ENCODE peak calls at places on chromosomes 7 and 10, in four cellular contexts. One of them, this sample, is unnamed.
A peak's percentile ranks its signal among the peaks of the same experiment; 100 is the strongest.

GRCh38 chr10:109239371-109239770 is 683.9 kb downstream of the XPNPEP1 start:
- DNase-seq in uterus: no peak
- DNase-seq in thoracic aorta: no peak
- DNase-seq in astrocyte of the spinal cord: no peak
- DNase-seq in this sample: no peak

GRCh38 chr10:97534746-97535367 is 36.1 kb downstream of the UBTD1 start:
- DNase-seq in thoracic aorta: no peak
- DNase-seq in uterus: no peak
- DNase-seq in astrocyte of the spinal cord: no peak
- DNase-seq in this sample: peak; percentile 38

GRCh38 chr10:75408911-75409885 is 7.6 kb upstream of the ZNF503 start:
- DNase-seq in astrocyte of the spinal cord: peak; percentile 36
- DNase-seq in thoracic aorta: no peak
- DNase-seq in uterus: peak; percentile 82
- DNase-seq in this sample: peak; percentile 34

GRCh38 chr10:54559498-54559897 is 241.5 kb downstream of the PCDH15 start:
- DNase-seq in uterus: no peak
- DNase-seq in thoracic aorta: no peak
- DNase-seq in astrocyte of the spinal cord: peak; percentile 77
- DNase-seq in this sample: peak; percentile 38

GRCh38 chr7:37921340-37921805 is 933 bp downstream of the EPDR1 start:
- DNase-seq in thoracic aorta: no peak
- DNase-seq in astrocyte of the spinal cord: peak; percentile 71
- DNase-seq in uterus: peak; percentile 46
- DNase-seq in this sample: peak; percentile 43

GRCh38 chr10:17228081-17229015 is at the start of gene VIM:
- DNase-seq in thoracic aorta: peak; percentile 89
- DNase-seq in uterus: peak; percentile 92
- DNase-seq in astrocyte of the spinal cord: peak; percentile 99
- DNase-seq in this sample: peak; percentile 98

GRCh38 chr10:132397036-132397541 is at the start of gene PWWP2B:
- DNase-seq in uterus: peak; percentile 64
- DNase-seq in astrocyte of the spinal cord: no peak
- DNase-seq in thoracic aorta: no peak
- DNase-seq in this sample: no peak

GRCh38 chr7:99143522-99143852 is 421 bp downstream of the SMURF1 start:
- DNase-seq in uterus: no peak
- DNase-seq in thoracic aorta: no peak
- DNase-seq in astrocyte of the spinal cord: no peak
- DNase-seq in this sample: no peak

GRCh38 chr7:33854951-33855350 is 50.4 kb upstream of the BMPER start:
- DNase-seq in thoracic aorta: no peak
- DNase-seq in uterus: no peak
- DNase-seq in astrocyte of the spinal cord: peak; percentile 81
- DNase-seq in this sample: peak; percentile 86

GRCh38 chr7:129163875-129164544 is 19.5 kb downstream of the TSPAN33 start:
- DNase-seq in uterus: no peak
- DNase-seq in astrocyte of the spinal cord: peak; percentile 69
- DNase-seq in thoracic aorta: no peak
- DNase-seq in this sample: peak; percentile 73

GRCh38 chr10:81570349-81570748 is 304.6 kb upstream of the NRG3 start:
- DNase-seq in astrocyte of the spinal cord: no peak
- DNase-seq in uterus: no peak
- DNase-seq in thoracic aorta: no peak
- DNase-seq in this sample: no peak

GRCh38 chr7:92244803-92245486 is 769 bp downstream of the KRIT1 start:
- DNase-seq in astrocyte of the spinal cord: peak; percentile 8
- DNase-seq in thoracic aorta: no peak
- DNase-seq in uterus: no peak
- DNase-seq in this sample: peak; percentile 27

GRCh38 chr7:93715234-93715633 is 140.7 kb upstream of the CALCR start:
- DNase-seq in thoracic aorta: no peak
- DNase-seq in astrocyte of the spinal cord: peak; percentile 46
- DNase-seq in uterus: peak; percentile 32
- DNase-seq in this sample: peak; percentile 63

GRCh38 chr10:60114765-60115586 is 208.6 kb upstream of the CCDC6 start:
- DNase-seq in uterus: no peak
- DNase-seq in astrocyte of the spinal cord: peak; percentile 81
- DNase-seq in thoracic aorta: no peak
- DNase-seq in this sample: peak; percentile 82

GRCh38 chr7:23333671-23334246 is 34.6 kb downstream of the MALSU1 start:
- DNase-seq in uterus: peak; percentile 37
- DNase-seq in thoracic aorta: no peak
- DNase-seq in astrocyte of the spinal cord: peak; percentile 94
- DNase-seq in this sample: peak; percentile 99

GRCh38 chr7:32335107-32335506 is 155.1 kb downstream of the LSM5 start:
- DNase-seq in uterus: no peak
- DNase-seq in thoracic aorta: no peak
- DNase-seq in astrocyte of the spinal cord: no peak
- DNase-seq in this sample: peak; percentile 37

GRCh38 chr7:143407296-143408246 is 1.1 kb downstream of the EPHA1 start:
- DNase-seq in uterus: no peak
- DNase-seq in astrocyte of the spinal cord: no peak
- DNase-seq in thoracic aorta: no peak
- DNase-seq in this sample: no peak

GRCh38 chr7:76149847-76150691 is 51.6 kb upstream of the SRRM3 start:
- DNase-seq in astrocyte of the spinal cord: no peak
- DNase-seq in uterus: no peak
- DNase-seq in thoracic aorta: no peak
- DNase-seq in this sample: no peak

GRCh38 chr10:129104266-129105045 is 362.6 kb upstream of the MGMT start:
- DNase-seq in uterus: no peak
- DNase-seq in astrocyte of the spinal cord: peak; percentile 27
- DNase-seq in thoracic aorta: no peak
- DNase-seq in this sample: peak; percentile 22

GRCh38 chr7:114922151-114922651 is 307 bp downstream of the MDFIC start:
- DNase-seq in uterus: peak; percentile 72
- DNase-seq in astrocyte of the spinal cord: peak; percentile 50
- DNase-seq in thoracic aorta: no peak
- DNase-seq in this sample: peak; percentile 61

GRCh38 chr7:5064391-5065106 is 18.9 kb downstream of the RBAK start:
- DNase-seq in thoracic aorta: no peak
- DNase-seq in astrocyte of the spinal cord: peak; percentile 30
- DNase-seq in uterus: no peak
- DNase-seq in this sample: peak; percentile 32

GRCh38 chr7:144256112-144256511 is 8.5 kb downstream of the OR2A7 start:
- DNase-seq in uterus: no peak
- DNase-seq in astrocyte of the spinal cord: no peak
- DNase-seq in thoracic aorta: no peak
- DNase-seq in this sample: peak; percentile 51

GRCh38 chr10:98430427-98430826 is 15.4 kb upstream of the PYROXD2 start:
- DNase-seq in uterus: no peak
- DNase-seq in astrocyte of the spinal cord: no peak
- DNase-seq in thoracic aorta: no peak
- DNase-seq in this sample: no peak

GRCh38 chr7:96009162-96009561 is 236.8 kb downstream of the DYNC1I1 start:
- DNase-seq in thoracic aorta: no peak
- DNase-seq in astrocyte of the spinal cord: no peak
- DNase-seq in uterus: no peak
- DNase-seq in this sample: no peak

GRCh38 chr10:120736377-120736776 is 114.8 kb upstream of the WDR11 start:
- DNase-seq in astrocyte of the spinal cord: no peak
- DNase-seq in thoracic aorta: no peak
- DNase-seq in uterus: no peak
- DNase-seq in this sample: no peak

GRCh38 chr10:120734476-120735078 is 116.6 kb upstream of the WDR11 start:
- DNase-seq in astrocyte of the spinal cord: no peak
- DNase-seq in thoracic aorta: no peak
- DNase-seq in uterus: no peak
- DNase-seq in this sample: no peak

GRCh38 chr10:120738658-120739057 is 112.5 kb upstream of the WDR11 start:
- DNase-seq in thoracic aorta: no peak
- DNase-seq in uterus: no peak
- DNase-seq in astrocyte of the spinal cord: no peak
- DNase-seq in this sample: no peak

GRCh38 chr10:120735315-120735714 is 115.8 kb upstream of the WDR11 start:
- DNase-seq in astrocyte of the spinal cord: no peak
- DNase-seq in uterus: no peak
- DNase-seq in thoracic aorta: no peak
- DNase-seq in this sample: no peak

DNA sequence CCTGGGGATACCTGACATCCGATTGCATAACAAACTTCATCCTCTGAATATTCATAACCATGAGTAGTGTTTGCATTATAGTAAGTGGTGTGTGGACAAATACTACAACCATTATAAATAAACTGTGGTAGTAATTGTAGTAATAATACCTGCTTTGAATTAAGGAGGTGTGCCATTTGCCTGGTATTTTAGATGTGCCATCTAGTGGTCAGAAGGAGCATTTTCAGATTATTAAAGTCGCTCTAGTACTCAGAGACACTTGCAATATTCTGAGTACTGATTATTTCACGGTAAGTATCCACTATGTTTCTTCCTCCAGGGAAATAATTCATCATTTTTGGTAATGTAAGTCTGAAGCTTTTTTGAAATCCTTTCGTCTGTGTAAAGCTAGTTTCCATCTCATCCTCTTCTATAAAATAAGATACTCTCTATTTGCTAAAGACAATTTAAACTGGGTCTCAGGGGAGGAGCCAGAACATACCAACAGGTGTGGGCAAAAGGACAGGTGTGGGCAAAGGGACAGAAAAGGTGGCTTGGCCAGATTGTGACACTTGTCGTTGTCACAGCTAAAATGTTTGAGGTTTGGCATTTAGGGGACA is 115.3 kb upstream of the WDR11 start:
- DNase-seq in astrocyte of the spinal cord: peak; percentile 45
- DNase-seq in uterus: no peak
- DNase-seq in thoracic aorta: no peak
- DNase-seq in this sample: peak; percentile 21
- TF ChIP-seq CTCF in astrocyte of the spinal cord: peak; percentile 70
- TF ChIP-seq CTCF in uterus: peak; percentile 10
- TF ChIP-seq CTCF in thoracic aorta: peak; percentile 11
- TF ChIP-seq CTCF in this sample: peak; percentile 67

GRCh38 chr10:94074462-94074861 is 80.7 kb downstream of the PLCE1 start:
- DNase-seq in thoracic aorta: no peak
- DNase-seq in astrocyte of the spinal cord: no peak
- DNase-seq in uterus: no peak
- DNase-seq in this sample: no peak
- H3K4me3 ChIP-seq in thoracic aorta: no peak overlapping the region
- H3K4me3 ChIP-seq in astrocyte of the spinal cord: no peak overlapping the region
- H3K4me3 ChIP-seq in uterus: no peak overlapping the region
- H3K4me3 ChIP-seq in this sample: no peak overlapping the region

GRCh38 chr7:21426958-21427860 is 674 bp upstream of the SP4 start:
- DNase-seq in uterus: peak; percentile 99
- DNase-seq in astrocyte of the spinal cord: peak; percentile 99
- DNase-seq in thoracic aorta: peak; percentile 94
- DNase-seq in this sample: peak; percentile 96
- TF ChIP-seq CTCF in uterus: peak; percentile 19
- TF ChIP-seq CTCF in astrocyte of the spinal cord: no peak
- TF ChIP-seq CTCF in thoracic aorta: no peak
- TF ChIP-seq CTCF in this sample: no peak

GRCh38 chr7:27145884-27146401 is 1.6 kb downstream of the HOXA6 start:
- DNase-seq in thoracic aorta: no peak
- DNase-seq in astrocyte of the spinal cord: peak; percentile 61
- DNase-seq in uterus: peak; percentile 24
- DNase-seq in this sample: no peak

GRCh38 chr7:27147211-27148030 is at the start of gene HOXA6:
- DNase-seq in astrocyte of the spinal cord: peak; percentile 63
- DNase-seq in thoracic aorta: no peak
- DNase-seq in uterus: peak; percentile 57
- DNase-seq in this sample: peak; percentile 80

GRCh38 chr7:27145167-27145883 is 1.8 kb upstream of the HOXA5 start:
- DNase-seq in thoracic aorta: no peak
- DNase-seq in uterus: peak; percentile 21
- DNase-seq in astrocyte of the spinal cord: no peak
- DNase-seq in this sample: peak; percentile 37

GRCh38 chr7:27148031-27148775 is 629 bp upstream of the HOXA6 start:
- DNase-seq in uterus: peak; percentile 37
- DNase-seq in astrocyte of the spinal cord: peak; percentile 66
- DNase-seq in thoracic aorta: no peak
- DNase-seq in this sample: peak; percentile 68

GRCh38 chr7:27146491-27147210 is 923 bp downstream of the HOXA6 start:
- DNase-seq in thoracic aorta: no peak
- DNase-seq in astrocyte of the spinal cord: no peak
- DNase-seq in uterus: no peak
- DNase-seq in this sample: peak; percentile 29
- H3K4me3 ChIP-seq in thoracic aorta: peak overlapping the region; percentile 71
- H3K4me3 ChIP-seq in astrocyte of the spinal cord: peak overlapping the region; percentile 69
- H3K4me3 ChIP-seq in uterus: peak overlapping the region; percentile 59
- H3K4me3 ChIP-seq in this sample: peak overlapping the region; percentile 7

GRCh38 chr7:15199482-15199881 is 296.9 kb upstream of the DGKB start:
- DNase-seq in astrocyte of the spinal cord: peak; percentile 40
- DNase-seq in uterus: no peak
- DNase-seq in thoracic aorta: no peak
- DNase-seq in this sample: peak; percentile 21
- TF ChIP-seq CTCF in astrocyte of the spinal cord: peak; percentile 45
- TF ChIP-seq CTCF in uterus: no peak
- TF ChIP-seq CTCF in thoracic aorta: no peak
- TF ChIP-seq CTCF in this sample: peak; percentile 23

DNA sequence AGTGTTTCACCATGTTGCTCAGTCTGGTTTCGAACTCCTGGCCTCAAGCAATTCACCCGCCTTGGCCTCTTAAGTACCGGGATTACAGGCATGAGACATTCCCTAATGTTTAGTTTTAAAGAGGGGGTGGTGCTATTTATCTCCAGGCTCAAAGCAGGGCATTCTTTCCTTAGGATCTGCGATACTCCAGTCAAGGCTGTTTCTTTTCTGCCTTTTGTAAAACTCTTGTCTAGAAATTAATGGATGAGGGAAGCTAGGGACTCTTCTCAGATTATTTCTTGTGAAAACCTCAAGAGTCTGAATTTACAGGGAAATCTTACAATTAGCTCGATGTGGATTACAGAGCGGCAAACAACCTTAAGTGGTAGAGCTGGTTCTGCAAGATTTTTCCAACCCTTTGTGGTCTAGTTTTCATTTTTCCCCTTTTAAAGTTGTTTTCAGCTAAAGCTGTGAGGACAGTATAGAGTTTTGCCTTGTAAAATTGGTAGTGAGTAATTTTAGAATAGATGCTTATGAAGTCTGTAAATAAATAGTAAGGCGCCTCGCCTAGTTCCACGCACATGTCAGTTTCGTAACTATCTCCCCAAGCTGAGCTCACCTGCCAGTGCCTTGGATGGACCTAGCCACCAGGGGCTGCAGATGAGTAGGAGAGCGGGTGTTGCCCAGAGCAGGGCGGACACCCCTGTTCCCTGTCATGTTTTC is 53.1 kb downstream of the CUX1 start:
- DNase-seq in uterus: no peak
- DNase-seq in astrocyte of the spinal cord: no peak
- DNase-seq in thoracic aorta: no peak
- DNase-seq in this sample: no peak
- H3K4me3 ChIP-seq in uterus: no peak overlapping the region
- H3K4me3 ChIP-seq in astrocyte of the spinal cord: no peak overlapping the region
- H3K4me3 ChIP-seq in thoracic aorta: no peak overlapping the region
- H3K4me3 ChIP-seq in this sample: no peak overlapping the region

This sample was measured in fibroblast of mammary gland.